ENCODE peak calls at places on chromosomes 5 and 9, in eight cellular contexts. A is stimulated activated CD8-positive, alpha-beta memory T cell treated with anti-CD3 and anti-CD28 coated beads, Interleukin-7, amount 100 ng/mL, for 48 hours; G is fibroblast of the conjunctiva; L is right cardiac atrium; W is left cardiac atrium; K is epithelial cell of proximal tubule; C is HEK293T; F is AG04449. B is an unnamed sample.

GRCh38 chr5:142186821-142187594 is 78.4 kb downstream of the NDFIP1 start:
- DNase-seq in A (no peak), G (no peak), L (peak), W (no peak), K (no peak), C (no peak), F (no peak), B (no peak)

GRCh38 chr9:111752455-111752854 is 42.3 kb downstream of the SHOC1 start:
- DNase-seq in A (no peak), G (peak), L (no peak), W (no peak), K (no peak), C (no peak), F (no peak), B (no peak)

GRCh38 chr5:38383701-38384100 is 125.3 kb downstream of the EGFLAM start:
- DNase-seq in A (no peak), G (no peak), L (no peak), W (no peak), K (no peak), C (no peak), F (no peak), B (no peak)

GRCh38 chr5:96083361-96083881 is 121.8 kb upstream of the ELL2 start:
- DNase-seq in A (no peak), G (no peak), L (no peak), W (no peak), K (no peak), C (no peak), F (no peak), B (no peak)

GRCh38 chr9:20940447-20941176 is 90.8 kb downstream of the HACD4 start:
- DNase-seq in A (no peak), G (no peak), L (no peak), W (no peak), K (no peak), C (no peak), F (no peak), B (no peak)

GRCh38 chr5:177477701-177478477 is 4.5 kb upstream of the DBN1 start:
- DNase-seq in A (no peak), G (no peak), L (no peak), W (no peak), K (no peak), C (no peak), F (no peak), B (no peak)

GRCh38 chr9:36704148-36704547 is 131.5 kb downstream of the MELK start:
- DNase-seq in A (no peak), G (no peak), L (no peak), W (no peak), K (no peak), C (no peak), F (no peak), B (no peak)

GRCh38 chr9:114150608-114151007 is 4.7 kb upstream of the COL27A1 start:
- DNase-seq in A (no peak), G (no peak), L (no peak), W (no peak), K (no peak), C (no peak), F (no peak), B (no peak)

GRCh38 chr5:56002303-56002702 is 7.5 kb upstream of the IL6ST start:
- DNase-seq in A (no peak), G (no peak), L (no peak), W (no peak), K (no peak), C (no peak), F (no peak), B (no peak)

GRCh38 chr5:139131062-139131856 is 66.9 kb downstream of the SIL1 start:
- DNase-seq in A (no peak), G (no peak), L (peak), W (peak), K (no peak), C (no peak), F (no peak), B (no peak)

GRCh38 chr9:108786322-108786721 is 69.5 kb downstream of the ACTL7B start:
- DNase-seq in A (no peak), G (no peak), L (no peak), W (no peak), K (no peak), C (no peak), F (no peak), B (no peak)

GRCh38 chr5:14364096-14364495 is 217.5 kb upstream of the OTULINL start:
- DNase-seq in A (no peak), G (peak), L (no peak), W (no peak), K (no peak), C (no peak), F (no peak), B (no peak)